ENCODE peak calls at places on chromosomes 16 and 17, in six cellular contexts. L is fibroblast of mammary gland, S is tibial nerve, O is cardiac fibroblast, I is psoas muscle, B is hepatocyte. Z is an unnamed sample.
A peak's percentile ranks its signal among the peaks of the same experiment; 100 is the strongest.

GRCh38 chr17:18851206-18851605 is 6.7 kb upstream of the PRPSAP2 start:
- DNase-seq in L (no peak), S (no peak), O (no peak), I (no peak), B (no peak), Z (no peak)

GRCh38 chr17:5500247-5500803 is 14.0 kb downstream of the MIS12 start:
- DNase-seq in L (no peak), S (no peak), O (peak; percentile 4), I (no peak), B (peak; percentile 45), Z (no peak)

GRCh38 chr16:68275611-68276191 is 11.4 kb downstream of the SLC7A6 start:
- DNase-seq in L (no peak), S (no peak), O (no peak), I (no peak), B (no peak), Z (no peak)

GRCh38 chr16:30893744-30894539 is at the start of gene BCL7C:
- DNase-seq in L (peak; percentile 75), S (peak; percentile 81), O (peak; percentile 91), I (peak; percentile 94), B (peak; percentile 97), Z (peak; percentile 89)

GRCh38 chr17:77003699-77004098 is 135.5 kb downstream of the MGAT5B start:
- DNase-seq in L (no peak), S (no peak), O (no peak), I (no peak), B (no peak), Z (no peak)

GRCh38 chr16:54873081-54873480 is 57.6 kb upstream of the IRX5 start:
- DNase-seq in L (no peak), S (no peak), O (no peak), I (no peak), B (no peak), Z (no peak)

GRCh38 chr17:80783461-80783860 is 208.2 kb upstream of the CHMP6 start:
- DNase-seq in L (peak; percentile 67), S (no peak), O (no peak), I (no peak), B (no peak), Z (no peak)

GRCh38 chr16:11360581-11360980 is 15.3 kb downstream of the RMI2 start:
- DNase-seq in L (peak; percentile 42), S (no peak), O (no peak), I (no peak), B (no peak), Z (no peak)

GRCh38 chr17:20091161-20092029 is 82.2 kb downstream of the SPECC1 start:
- DNase-seq in L (peak; percentile 93), S (peak; percentile 63), O (peak; percentile 96), I (no peak), B (no peak), Z (peak; percentile 29)

GRCh38 chr16:1054660-1055556 is 17.6 kb upstream of the SSTR5 start:
- DNase-seq in L (peak; percentile 42), S (peak; percentile 40), O (peak; percentile 69), I (peak; percentile 66), B (peak; percentile 85), Z (peak; percentile 52)

GRCh38 chr17:40168262-40168832 is 8.9 kb upstream of the RAPGEFL1 start:
- DNase-seq in L (peak; percentile 70), S (peak; percentile 55), O (peak; percentile 85), I (no peak), B (peak; percentile 78), Z (no peak)

GRCh38 chr17:17090642-17091103 is 48.4 kb downstream of the MPRIP start:
- DNase-seq in L (no peak), S (no peak), O (no peak), I (no peak), B (no peak), Z (no peak)

GRCh38 chr16:11363927-11364258 is 18.6 kb downstream of the RMI2 start:
- DNase-seq in L (no peak), S (no peak), O (no peak), I (no peak), B (no peak), Z (no peak)

GRCh38 chr17:6041261-6041660 is 28.9 kb upstream of the WSCD1 start:
- DNase-seq in L (no peak), S (no peak), O (no peak), I (no peak), B (no peak), Z (no peak)

GRCh38 chr16:81784042-81784785 is 5.1 kb downstream of the PLCG2 start:
- DNase-seq in L (no peak), S (no peak), O (peak; percentile 8), I (no peak), B (no peak), Z (no peak)

GRCh38 chr16:82364690-82365089 is 194.7 kb upstream of the MPHOSPH6 start:
- DNase-seq in L (no peak), S (no peak), O (no peak), I (no peak), B (no peak), Z (no peak)

GRCh38 chr16:75244225-75244792 is 7.1 kb downstream of the BCAR1 start:
- DNase-seq in L (peak; percentile 66), S (peak; percentile 47), O (peak; percentile 86), I (no peak), B (peak; percentile 53), Z (no peak)

GRCh38 chr17:40950176-40950575 is 12.7 kb upstream of the KRT23 start:
- DNase-seq in L (no peak), S (no peak), O (no peak), I (no peak), B (no peak), Z (peak; percentile 16)

GRCh38 chr16:71537643-71538042 is 11.4 kb downstream of the CHST4 start:
- DNase-seq in L (peak; percentile 47), S (no peak), O (peak; percentile 52), I (no peak), B (peak; percentile 73), Z (no peak)

GRCh38 chr17:75182569-75183436 is at the start of gene SUMO2:
- DNase-seq in L (peak; percentile 93), S (peak; percentile 91), O (peak; percentile 98), I (peak; percentile 95), B (peak; percentile 98), Z (peak; percentile 93)
- TF ChIP-seq CTCF in L (no peak), S (no peak), O (no peak), I (peak; percentile 38), B (no peak), Z (no peak)

GRCh38 chr16:46568472-46569230 is 52.5 kb downstream of the SHCBP1 start:
- DNase-seq in L (peak; percentile 2), S (no peak), O (no peak), I (no peak), B (no peak), Z (no peak)

GRCh38 chr16:46577988-46578579 is 43.1 kb downstream of the SHCBP1 start:
- DNase-seq in L (no peak), S (no peak), O (no peak), I (no peak), B (no peak), Z (no peak)

GRCh38 chr16:46569231-46569735 is 51.9 kb downstream of the SHCBP1 start:
- DNase-seq in L (no peak), S (no peak), O (no peak), I (no peak), B (no peak), Z (no peak)

GRCh38 chr16:46573834-46574159 is 47.4 kb downstream of the SHCBP1 start:
- DNase-seq in L (no peak), S (no peak), O (no peak), I (no peak), B (no peak), Z (no peak)

DNA sequence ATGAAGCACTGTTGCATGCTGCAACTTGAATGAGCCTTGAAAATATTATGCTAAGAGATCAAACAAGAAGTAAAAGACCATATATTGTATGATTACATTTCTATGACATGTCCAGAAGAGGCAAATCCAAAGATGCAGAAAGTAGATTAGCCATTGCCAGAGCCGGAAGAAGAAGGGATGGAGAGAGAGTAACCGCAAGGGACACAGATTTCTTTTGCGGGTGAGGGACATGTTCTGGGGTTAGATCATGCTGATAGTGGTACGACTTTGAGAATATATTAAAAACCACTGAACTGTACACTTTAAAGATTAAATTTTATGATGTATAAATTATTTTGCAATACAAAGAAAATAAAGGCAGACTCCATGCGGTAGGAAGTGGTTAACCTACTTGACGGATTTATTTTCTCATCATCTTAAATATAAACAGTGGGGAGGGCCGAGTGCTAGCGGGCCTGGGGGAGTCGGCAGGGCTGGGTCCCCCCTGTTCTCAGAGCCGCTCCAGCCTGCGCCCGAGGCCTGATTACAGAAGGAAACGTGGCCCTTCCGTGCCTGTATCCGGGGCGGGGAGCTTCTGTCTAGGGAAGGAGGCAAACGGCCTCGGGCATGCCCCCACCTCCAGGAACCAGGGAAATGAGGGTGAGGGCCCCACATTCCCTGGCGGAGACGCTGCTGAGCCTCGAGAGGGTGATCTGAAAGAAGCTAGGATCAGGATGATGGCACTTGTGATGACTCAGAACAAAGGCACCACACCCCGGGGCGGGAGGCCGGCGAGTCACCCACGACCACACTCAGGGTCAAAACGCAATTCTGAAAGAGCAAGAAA is 48.0 kb downstream of the SHCBP1 start:
- DNase-seq in L (peak; percentile 54), S (no peak), O (peak; percentile 5), I (no peak), B (no peak), Z (no peak)
- H3K4me3 ChIP-seq in L (no peak overlapping the region), S (no peak overlapping the region), O (no peak overlapping the region), I (no peak overlapping the region), B (no peak overlapping the region), Z (no peak overlapping the region)

DNA sequence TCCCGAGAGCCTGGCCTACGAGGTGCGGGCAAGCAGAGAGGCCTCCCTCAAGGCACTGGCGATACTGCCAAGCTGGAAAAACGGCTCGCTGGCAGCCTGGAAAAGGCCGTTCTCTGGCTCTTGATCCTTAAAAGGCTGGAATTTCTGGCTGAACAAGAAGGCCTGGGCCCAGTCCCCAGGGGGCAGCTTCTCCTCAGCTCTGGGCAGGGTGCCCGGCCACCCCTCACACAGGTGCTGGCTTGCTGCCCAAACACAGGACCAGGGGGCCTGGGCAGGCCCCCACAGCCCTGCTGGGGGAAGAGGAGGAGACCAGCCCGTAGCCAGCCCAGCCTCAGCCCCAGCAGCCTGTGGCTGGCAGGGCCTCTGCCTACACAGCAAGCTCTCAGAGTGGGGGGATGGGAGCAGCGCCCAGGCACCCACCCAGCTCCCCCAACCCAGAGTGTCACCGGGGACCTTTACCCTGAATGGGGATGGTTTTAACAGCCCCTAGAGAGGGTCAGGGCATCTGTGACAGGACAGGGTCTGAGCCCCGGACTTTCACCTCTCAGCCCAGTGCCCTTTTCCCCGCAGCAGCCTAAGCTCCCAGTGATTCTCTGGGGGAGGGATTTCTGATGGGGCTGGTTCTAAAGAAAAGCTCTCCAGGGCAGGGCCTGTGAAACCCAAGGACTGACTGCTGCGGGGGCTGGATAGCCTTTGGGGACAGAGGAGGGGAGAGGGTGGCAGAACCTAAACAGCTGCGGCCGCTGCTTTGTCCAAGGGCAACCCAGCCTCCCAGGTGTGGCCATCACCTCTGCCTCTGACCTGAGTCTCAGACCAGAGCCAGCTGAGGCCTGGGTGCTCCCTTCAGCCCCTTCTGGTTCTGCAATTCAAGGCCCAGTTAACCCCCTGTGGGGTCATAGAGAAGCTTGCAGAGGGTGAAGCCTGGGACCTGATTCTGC is 38.6 kb upstream of the TOB1 start:
- DNase-seq in L (peak; percentile 17), S (no peak), O (peak; percentile 51), I (peak; percentile 41), B (peak; percentile 78), Z (peak; percentile 46)
- TF ChIP-seq CTCF in L (no peak), S (peak; percentile 13), O (no peak), I (no peak), B (no peak), Z (no peak)

DNA sequence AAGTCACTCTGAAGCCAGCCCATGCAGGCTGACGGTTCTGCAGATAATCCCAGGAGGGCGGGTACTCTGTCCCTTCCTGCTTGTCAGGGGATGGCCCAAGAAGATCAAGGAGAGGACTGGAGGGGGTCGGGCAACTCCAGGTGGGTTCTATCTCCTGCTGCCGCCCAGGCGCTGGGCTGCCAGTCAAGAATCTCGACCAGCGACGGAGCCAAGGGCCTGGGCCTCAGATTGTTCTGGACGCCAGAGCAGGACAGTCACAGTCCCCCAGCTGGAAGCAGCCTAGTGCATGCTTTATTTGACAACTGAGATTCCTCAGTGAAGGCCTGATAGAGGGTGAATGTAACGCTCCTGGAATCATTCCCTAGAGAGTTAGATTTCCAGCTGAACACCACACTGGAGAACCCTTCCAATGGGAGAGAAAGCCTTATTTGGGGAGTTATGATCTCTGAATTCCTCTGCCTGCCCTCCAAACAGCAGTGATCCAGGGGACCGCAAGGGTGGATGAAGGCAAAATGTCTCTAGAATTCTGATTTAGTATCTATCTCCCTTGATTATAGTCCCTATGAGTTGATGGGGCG is 1.2 kb upstream of the KIFC3 start:
- DNase-seq in L (no peak), S (no peak), O (peak; percentile 55), I (no peak), B (no peak), Z (no peak)
- H3K4me3 ChIP-seq in L (no peak overlapping the region), S (no peak overlapping the region), O (no peak overlapping the region), I (no peak overlapping the region), B (no peak overlapping the region), Z (no peak overlapping the region)